ENCODE peak calls at places on chromosomes 5 and 9, in four cellular contexts. H is Panc1, Q is K562, P is stomach. X is an unnamed sample.

GRCh38 chr9:76658510-76659231 is 105.6 kb upstream of the PCA3 start:
- DNase-seq in H (no peak), Q (peak), P (no peak), X (no peak)

GRCh38 chr9:76542360-76542759 is 83.4 kb downstream of the GCNT1 start:
- DNase-seq in H (no peak), Q (peak), P (no peak), X (no peak)

GRCh38 chr5:5492087-5492933 is 69.8 kb downstream of the ICE1 start:
- DNase-seq in H (peak), Q (peak), P (no peak), X (no peak)

GRCh38 chr5:111859533-111860270 is 102.7 kb upstream of the NREP start:
- DNase-seq in H (no peak), Q (no peak), P (no peak), X (no peak)

GRCh38 chr9:7983361-7983974 is 183.9 kb upstream of the DMAC1 start:
- DNase-seq in H (no peak), Q (no peak), P (no peak), X (no peak)

GRCh38 chr9:137314561-137315560 is 12.8 kb upstream of the NRARP start:
- DNase-seq in H (no peak), Q (no peak), P (no peak), X (peak)

GRCh38 chr5:75053286-75054109 is 1.1 kb upstream of the GCNT4 start:
- DNase-seq in H (no peak), Q (no peak), P (peak), X (peak)

GRCh38 chr5:176454724-176455394 is 6.7 kb downstream of the FAF2 start:
- DNase-seq in H (no peak), Q (no peak), P (no peak), X (no peak)

GRCh38 chr5:78522476-78523105 is 126.0 kb downstream of the LHFPL2 start:
- DNase-seq in H (no peak), Q (no peak), P (no peak), X (no peak)

GRCh38 chr5:150411245-150411979 is 1.3 kb downstream of the CD74 start:
- DNase-seq in H (no peak), Q (no peak), P (peak), X (no peak)

GRCh38 chr9:40884072-40884901 is 244.2 kb downstream of the FOXD4L6 start:
- DNase-seq in H (no peak), Q (no peak), P (no peak), X (no peak)

GRCh38 chr9:112404367-112404979 is 24.6 kb downstream of the HSDL2 start:
- DNase-seq in H (no peak), Q (no peak), P (no peak), X (no peak)

GRCh38 chr5:159854916-159855315 is 61.4 kb upstream of the ADRA1B start:
- DNase-seq in H (no peak), Q (no peak), P (no peak), X (no peak)

GRCh38 chr5:170597876-170598275 is 94.1 kb downstream of the KCNIP1 start:
- DNase-seq in H (no peak), Q (no peak), P (no peak), X (no peak)

GRCh38 chr5:44294492-44294891 is 94.7 kb downstream of the FGF10 start:
- DNase-seq in H (no peak), Q (no peak), P (no peak), X (no peak)

GRCh38 chr9:112046181-112046580 is 128.9 kb downstream of the SUSD1 start:
- DNase-seq in H (no peak), Q (no peak), P (no peak), X (no peak)

GRCh38 chr9:83231039-83231438 is 168.1 kb upstream of the RASEF start:
- DNase-seq in H (no peak), Q (no peak), P (no peak), X (no peak)

GRCh38 chr5:137466888-137467287 is 32.2 kb downstream of the SPOCK1 start:
- DNase-seq in H (no peak), Q (no peak), P (no peak), X (no peak)

GRCh38 chr5:137465930-137466329 is 33.2 kb downstream of the SPOCK1 start:
- DNase-seq in H (no peak), Q (no peak), P (no peak), X (no peak)

GRCh38 chr5:137470921-137471220 is 28.3 kb downstream of the SPOCK1 start:
- DNase-seq in H (no peak), Q (no peak), P (no peak), X (no peak)

DNA sequence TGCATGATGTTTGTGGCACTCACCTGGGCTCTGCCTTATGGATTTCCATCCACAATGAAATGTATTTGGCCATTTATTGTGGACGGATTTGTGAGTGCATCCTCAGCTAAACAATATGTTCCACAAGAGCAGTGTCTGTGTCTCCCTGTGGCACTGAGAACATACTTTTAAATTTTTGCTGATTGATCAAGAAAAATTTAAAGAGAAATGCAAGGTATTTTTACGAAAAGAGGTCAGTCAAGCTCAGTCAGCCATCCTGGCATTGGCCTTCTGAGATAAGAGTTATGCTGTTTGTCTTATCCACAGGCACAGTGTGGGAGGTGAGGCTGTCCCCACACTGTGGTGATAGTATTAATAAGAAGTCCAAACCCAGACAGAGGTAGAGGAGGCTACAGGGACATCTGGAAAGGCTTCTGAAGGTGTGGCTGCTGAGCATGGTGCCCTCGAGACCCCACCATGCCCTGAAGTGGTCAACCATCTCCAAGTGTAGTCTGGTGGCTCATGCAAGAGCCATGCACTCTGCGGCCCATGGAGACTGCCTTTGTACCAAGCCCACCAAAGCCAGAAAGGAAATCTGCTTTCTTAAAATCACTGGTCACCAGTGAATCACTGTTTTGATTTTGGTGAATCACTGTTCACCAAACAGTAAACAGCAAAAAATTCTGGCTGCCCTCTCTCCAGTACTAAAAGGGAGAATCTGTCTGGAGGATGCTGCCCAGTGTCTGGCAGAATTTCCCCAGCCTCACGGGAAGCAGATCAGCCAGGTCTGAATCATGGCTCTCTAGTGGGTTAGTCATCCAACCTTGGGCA is 28.8 kb downstream of the SPOCK1 start:
- DNase-seq in H (peak), Q (no peak), P (no peak), X (no peak)
- TF ChIP-seq POLR2AphosphoS5 in H (no peak), Q (no peak), P (no peak), X (no peak)

GRCh38 chr9:4293293-4293931 is 6.5 kb downstream of the GLIS3 start:
- DNase-seq in H (no peak), Q (no peak), P (no peak), X (no peak)
- TF ChIP-seq POLR2AphosphoS5 in H (no peak), Q (no peak), P (peak), X (no peak)

DNA sequence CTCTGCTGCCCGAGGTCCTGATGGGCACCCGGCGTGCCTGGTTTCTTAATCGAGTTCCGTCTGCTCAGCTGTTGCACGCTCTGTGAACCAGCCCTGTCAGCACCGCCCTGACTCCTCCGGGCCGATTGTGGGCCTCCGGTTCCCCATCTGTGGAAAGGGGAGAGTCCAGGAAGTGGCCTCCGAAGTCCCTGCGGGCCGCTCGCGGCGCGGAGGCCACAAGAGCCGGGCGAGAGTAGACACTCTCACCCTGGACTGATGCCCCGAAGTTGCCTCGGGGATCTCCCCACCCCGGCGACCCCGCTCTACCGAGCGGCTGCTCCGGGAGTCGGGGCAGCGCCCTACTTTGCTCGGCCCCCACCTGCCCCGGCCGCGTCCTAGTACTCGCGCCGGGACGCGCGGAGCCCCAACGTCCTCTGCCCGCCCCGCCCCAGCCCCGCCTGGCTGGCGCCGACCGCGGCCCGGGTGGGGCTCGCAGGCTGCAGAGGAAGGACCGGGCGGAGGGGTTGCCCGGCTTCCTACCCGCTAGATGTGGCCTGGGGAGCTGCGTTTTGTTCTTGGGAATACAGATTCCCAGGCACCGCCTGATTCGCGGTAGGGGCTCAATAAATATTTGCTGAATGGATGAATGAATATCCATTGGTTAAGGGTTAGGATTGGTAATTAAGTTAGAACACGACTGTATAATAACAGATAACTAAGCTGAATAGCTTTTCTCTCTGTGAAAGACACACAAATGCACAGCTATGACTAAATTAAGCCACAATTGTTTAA is 935 bp upstream of the ZNF367 start:
- DNase-seq in H (peak), Q (peak), P (peak), X (peak)
- TF ChIP-seq POLR2AphosphoS5 in H (no peak), Q (peak), P (peak), X (no peak)

GRCh38 chr9:304519-305185 is 90.0 kb downstream of the DOCK8 start:
- DNase-seq in H (no peak), Q (no peak), P (no peak), X (no peak)
- TF ChIP-seq POLR2AphosphoS5 in H (no peak), Q (no peak), P (no peak), X (no peak)

DNA sequence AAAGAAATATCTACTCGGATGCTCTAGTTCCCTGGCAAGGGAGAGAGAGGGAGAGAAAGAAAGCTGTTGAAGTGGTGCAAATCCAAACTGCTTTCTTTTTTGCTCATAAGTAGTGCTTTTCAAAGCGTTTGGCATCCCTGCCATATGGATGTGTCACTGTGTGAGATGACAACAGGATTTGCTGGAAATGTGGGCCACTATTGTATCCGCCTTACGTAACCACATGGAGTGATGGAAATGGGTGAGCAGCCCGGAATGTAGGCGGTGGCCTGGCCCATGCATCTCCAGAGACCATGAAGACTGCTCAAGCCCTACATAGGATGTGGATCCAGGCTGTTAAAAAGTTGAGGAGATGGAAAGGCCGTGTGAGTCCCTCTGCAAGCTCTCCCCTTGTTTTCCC is 30.8 kb downstream of the TJP2 start:
- DNase-seq in H (no peak), Q (no peak), P (no peak), X (no peak)
- TF ChIP-seq POLR2AphosphoS5 in H (no peak), Q (no peak), P (no peak), X (no peak)